ENCODE peak calls at places on chromosome 1, in four cellular contexts. X is left ventricle myocardium superior, Y is M059J, V is T-helper 2 cell. N is an unnamed sample.

GRCh38 chr1:24981632-24982007 is 51.5 kb upstream of the RUNX3 start:
- DNase-seq in X (no peak), Y (no peak), V (peak; percentile 52), N (no peak)

GRCh38 chr1:77829851-77830250 is 50.4 kb downstream of the MIGA1 start:
- DNase-seq in X (no peak), Y (no peak), V (no peak), N (no peak)

GRCh38 chr1:1678581-1679380 is 13.8 kb downstream of the SLC35E2B start:
- DNase-seq in X (peak; percentile 30), Y (no peak), V (peak; percentile 19), N (no peak)

GRCh38 chr1:180040034-180040433 is 85.4 kb downstream of the CEP350 start:
- DNase-seq in X (no peak), Y (peak; percentile 87), V (no peak), N (no peak)

GRCh38 chr1:163588796-163589195 is 267.0 kb downstream of the NUF2 start:
- DNase-seq in X (no peak), Y (no peak), V (no peak), N (no peak)

GRCh38 chr1:65006806-65007205 is 40.5 kb upstream of the JAK1 start:
- DNase-seq in X (no peak), Y (no peak), V (no peak), N (no peak)

GRCh38 chr1:206979379-206980043 is 9.3 kb upstream of the FCAMR start:
- DNase-seq in X (no peak), Y (peak; percentile 26), V (no peak), N (no peak)

GRCh38 chr1:29973406-29973805 is 737.1 kb downstream of the PTPRU start:
- DNase-seq in X (no peak), Y (no peak), V (no peak), N (no peak)

GRCh38 chr1:29985376-29985945 is 737.9 kb downstream of the MATN1 start:
- DNase-seq in X (no peak), Y (no peak), V (no peak), N (no peak)

GRCh38 chr1:216686860-216687545 is 36.2 kb downstream of the ESRRG start:
- DNase-seq in X (peak; percentile 40), Y (peak; percentile 8), V (no peak), N (peak; percentile 54)

GRCh38 chr1:107936498-107937481 is 28.2 kb downstream of the VAV3 start:
- DNase-seq in X (no peak), Y (peak; percentile 98), V (peak; percentile 62), N (no peak)